ENCODE peak calls at places on chromosomes 4 and X, in six cellular contexts. K is testis, Y is ascending aorta, L is pancreas, V is GM12878, O is GM23248. M is an unnamed sample.

GRCh38 chr4:54063737-54064316 is 578 bp downstream of the CHIC2 start:
- DNase-seq in L (peak; percentile 52), Y (peak; percentile 75), O (peak; percentile 49), K (peak; percentile 49), V (no peak), M (peak; percentile 36)

GRCh38 chr4:13984996-13985780 is 357.7 kb upstream of the BOD1L1 start:
- DNase-seq in O (peak; percentile 27), V (no peak), L (no peak), Y (no peak), K (peak; percentile 51), M (no peak)

GRCh38 chr4:14155803-14156202 is 528.3 kb upstream of the BOD1L1 start:
- DNase-seq in K (no peak), Y (no peak), V (no peak), O (no peak), L (no peak), M (no peak)

GRCh38 chr4:76306882-76307669 is 543 bp downstream of the STBD1 start:
- DNase-seq in O (peak; percentile 90), K (peak; percentile 70), Y (peak; percentile 79), L (peak; percentile 72), V (no peak), M (peak; percentile 47)

GRCh38 chr4:143046454-143046853 is 138.3 kb upstream of the USP38 start:
- DNase-seq in L (no peak), K (no peak), V (no peak), Y (no peak), O (peak; percentile 56), M (no peak)

GRCh38 chrX:2521092-2521926 is 20.5 kb upstream of the DHRSX start:
- DNase-seq in Y (no peak), L (no peak), O (no peak), V (peak; percentile 83), K (no peak), M (no peak)

GRCh38 chrX:77548751-77549150 is 101.6 kb downstream of the FGF16 start:
- DNase-seq in L (no peak), K (no peak), V (no peak), O (no peak), Y (no peak), M (no peak)

GRCh38 chrX:56788717-56789122 is 59.7 kb downstream of the NBDY start:
- DNase-seq in O (no peak), L (peak; percentile 72), V (no peak), Y (peak; percentile 71), K (peak; percentile 54), M (no peak)

GRCh38 chr4:83108101-83108861 is 6.2 kb downstream of the PLAC8 start:
- DNase-seq in L (no peak), Y (no peak), O (no peak), K (no peak), V (no peak), M (no peak)

GRCh38 chrX:24298191-24298590 is 15.7 kb downstream of the SUPT20HL2 start:
- DNase-seq in K (no peak), L (no peak), V (no peak), Y (no peak), O (no peak), M (no peak)

DNA sequence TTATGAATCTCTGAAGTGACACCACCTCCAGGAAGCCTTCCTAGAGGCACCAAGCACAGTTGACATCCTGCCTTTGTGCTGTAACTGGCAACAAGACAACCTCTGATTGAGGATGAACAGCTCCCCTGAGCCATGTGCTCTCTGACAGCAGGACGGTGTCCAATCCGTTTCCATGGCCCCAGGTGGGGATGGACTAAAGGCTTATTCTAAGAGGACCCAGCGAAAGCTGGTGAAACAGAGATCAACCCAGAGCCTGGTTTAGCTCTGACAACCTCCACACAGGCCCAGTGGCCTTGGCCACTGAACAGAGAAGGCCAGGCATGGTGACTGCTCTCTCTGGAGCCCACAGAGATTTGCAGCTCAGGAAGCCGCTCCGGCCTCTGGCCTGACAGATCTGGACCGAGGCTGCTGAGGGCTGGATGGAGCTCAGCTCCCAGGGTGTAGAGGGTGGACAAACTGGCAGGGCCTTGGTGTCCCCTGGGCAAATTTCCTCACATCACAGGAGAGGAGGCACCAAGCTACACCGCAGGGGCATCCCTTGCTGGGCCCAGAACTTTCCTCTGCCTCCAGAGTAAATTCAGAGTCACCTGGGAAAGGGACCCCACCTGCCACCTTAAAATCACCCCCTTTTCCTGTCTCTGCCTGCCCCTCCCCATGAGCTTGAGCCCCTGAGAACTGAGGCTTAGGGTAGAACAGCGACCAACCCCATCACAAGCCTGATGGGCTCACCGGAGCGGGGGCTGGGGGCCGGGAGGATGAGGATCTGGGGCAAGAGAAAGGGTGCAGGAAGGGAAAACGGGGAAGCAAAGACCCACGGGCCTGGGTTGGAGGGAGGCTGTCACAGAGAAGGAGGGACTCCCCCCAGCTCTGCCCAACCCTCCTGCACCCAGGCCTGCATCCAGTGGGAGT is 40.2 kb downstream of the HMX1 start:
- DNase-seq in L (no peak), O (no peak), K (peak; percentile 12), V (no peak), Y (peak; percentile 57), M (no peak)
- H3K27ac ChIP-seq in L (no peak overlapping the region), O (no peak overlapping the region), K (no peak overlapping the region), V (no peak overlapping the region), Y (no peak overlapping the region), M (no peak overlapping the region)

DNA sequence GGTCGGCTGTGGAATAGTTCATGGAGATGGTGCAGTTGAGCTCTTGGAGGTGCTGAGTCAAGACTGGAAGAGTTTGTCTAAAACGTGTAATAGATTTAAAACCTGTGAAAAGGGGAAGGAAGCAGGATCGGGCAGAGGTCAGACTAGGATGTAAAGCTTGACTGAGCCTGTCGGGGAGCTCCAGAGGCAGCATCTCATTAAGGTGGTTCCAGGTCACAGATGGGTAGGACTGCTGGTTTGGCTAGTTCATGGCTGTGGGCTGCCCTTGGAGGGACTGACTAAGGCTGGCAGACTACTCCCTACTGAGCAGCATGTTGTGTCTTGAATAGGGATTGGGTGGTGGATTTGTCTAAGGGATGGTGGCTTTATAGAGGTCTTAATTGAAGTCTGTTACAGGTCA is 28.4 kb upstream of the WDR1 start:
- DNase-seq in Y (no peak), O (no peak), K (no peak), L (no peak), V (no peak), M (no peak)
- H3K4me1 ChIP-seq in Y (no peaks in the 10 kb centered on the region), O (no peaks in the 10 kb centered on the region), K (no peaks in the 10 kb centered on the region), L (no peaks in the 10 kb centered on the region), V (no peaks in the 10 kb centered on the region), M (no peaks in the 10 kb centered on the region)

GRCh38 chr4:109930469-109930868 is 17.8 kb downstream of the EGF start:
- DNase-seq in Y (no peak), O (no peak), K (no peak), V (no peak), L (no peak), M (no peak)
- H3K4me3 ChIP-seq in Y (no peak overlapping the region), O (no peak overlapping the region), K (no peak overlapping the region), V (no peak overlapping the region), L (no peak overlapping the region), M (no peak overlapping the region)

GRCh38 chr4:141335166-141335565 is 114.5 kb downstream of the ZNF330 start:
- DNase-seq in L (no peak), V (no peak), K (no peak), O (no peak), Y (no peak), M (no peak)

GRCh38 chr4:141331534-141332358 is 111.1 kb downstream of the ZNF330 start:
- DNase-seq in K (no peak), V (no peak), Y (no peak), O (no peak), L (no peak), M (peak; percentile 31)

GRCh38 chr4:141328550-141329173 is 108.0 kb downstream of the ZNF330 start:
- DNase-seq in L (no peak), K (no peak), Y (no peak), O (peak; percentile 62), V (no peak), M (no peak)

GRCh38 chr4:141329174-141329569 is 108.5 kb downstream of the ZNF330 start:
- DNase-seq in Y (no peak), V (no peak), K (no peak), L (no peak), O (peak; percentile 87), M (no peak)
- H3K27ac ChIP-seq in Y (no peak overlapping the region), V (no peak overlapping the region), K (no peak overlapping the region), L (peak overlapping the region; percentile 55), O (peak overlapping the region; percentile 90), M (no peak overlapping the region)